ENCODE peak calls at places on chromosomes 1 and 21, in nine cellular contexts. P is neural progenitor cell; S is activated CD4-positive, alpha-beta memory T cell treated with anti-CD3 and anti-CD28 coated beads for 36 hours; C is fibroblast of the aortic adventitia; I is amygdala; B is activated CD8-positive, alpha-beta memory T cell treated with anti-CD3 and anti-CD28 coated beads for 1 hour; Z is T-helper 2 cell; U is AG08395; V is GM10248. Q is an unnamed sample.

GRCh38 chr1:218425647-218426342 is 80.7 kb downstream of the TGFB2 start:
- DNase-seq in P (no peak), S (no peak), C (peak; percentile 78), I (no peak), B (no peak), Z (no peak), U (peak; percentile 54), V (no peak), Q (no peak)

GRCh38 chr1:39701092-39701460 is 9.8 kb upstream of the HPCAL4 start:
- DNase-seq in P (no peak), S (no peak), C (peak; percentile 82), I (no peak), B (no peak), Z (no peak), U (no peak), V (no peak), Q (no peak)

GRCh38 chr1:39566441-39567137 is 10.0 kb downstream of the PABPC4 start:
- DNase-seq in P (no peak), S (no peak), C (no peak), I (no peak), B (no peak), Z (no peak), U (no peak), V (no peak), Q (no peak)

GRCh38 chr1:111570781-111571181 is 48.8 kb upstream of the RAP1A start:
- DNase-seq in P (no peak), S (peak; percentile 62), C (no peak), I (no peak), B (no peak), Z (peak; percentile 16), U (no peak), V (peak; percentile 38), Q (no peak)

GRCh38 chr21:45780647-45781046 is 137.1 kb downstream of the PCBP3 start:
- DNase-seq in P (no peak), S (no peak), C (no peak), I (no peak), B (no peak), Z (no peak), U (no peak), V (no peak), Q (no peak)

GRCh38 chr1:51622455-51622913 is 5.6 kb downstream of the OSBPL9 start:
- DNase-seq in P (no peak), S (peak; percentile 29), C (peak; percentile 80), I (no peak), B (no peak), Z (no peak), U (peak; percentile 50), V (no peak), Q (no peak)

GRCh38 chr1:106022312-106022902 is 1034.1 kb upstream of the PRMT6 start:
- DNase-seq in P (no peak), S (no peak), C (peak; percentile 26), I (no peak), B (no peak), Z (no peak), U (no peak), V (peak; percentile 7), Q (no peak)

GRCh38 chr1:25197235-25197930 is 34.9 kb downstream of the SYF2 start:
- DNase-seq in P (peak; percentile 23), S (no peak), C (no peak), I (no peak), B (no peak), Z (no peak), U (no peak), V (no peak), Q (no peak)

GRCh38 chr1:153306303-153307220 is 6.2 kb downstream of the PGLYRP3 start:
- DNase-seq in P (no peak), S (no peak), C (no peak), I (no peak), B (no peak), Z (no peak), U (no peak), V (no peak), Q (no peak)

GRCh38 chr1:104868794-104869193 is 1119.1 kb downstream of the AMY1C start:
- DNase-seq in P (no peak), S (no peak), C (no peak), I (no peak), B (no peak), Z (no peak), U (no peak), V (no peak), Q (no peak)

GRCh38 chr1:83798965-83799364 is 200.0 kb downstream of the TTLL7 start:
- DNase-seq in P (peak; percentile 33), S (no peak), C (no peak), I (no peak), B (no peak), Z (no peak), U (no peak), V (no peak), Q (no peak)

GRCh38 chr1:921011-921837 is 2.5 kb upstream of the SAMD11 start:
- DNase-seq in P (peak; percentile 93), S (no peak), C (peak; percentile 67), I (peak; percentile 29), B (no peak), Z (no peak), U (peak; percentile 84), V (no peak), Q (peak; percentile 86)

Q was measured in frontal cortex.